ENCODE peak calls at places on chromosome 16, in nine cellular contexts. X is IMR-90, L is GM10248, F is pancreas, Y is HFF-Myc, M is endodermal cell, N is BJ, D is transverse colon, O is fibroblast of villous mesenchyme. P is an unnamed sample.

GRCh38 chr16:56708418-56708817 is 21.5 kb upstream of the NUP93 start:
- DNase-seq in X (no peak), L (no peak), F (no peak), Y (no peak), M (peak), N (no peak), D (no peak), O (no peak), P (no peak)

GRCh38 chr16:26169451-26169850 is 477.7 kb downstream of the HS3ST4 start:
- DNase-seq in X (no peak), L (no peak), F (no peak), Y (no peak), M (no peak), N (no peak), D (no peak), O (no peak), P (no peak)

GRCh38 chr16:2500634-2500936 is 13.2 kb upstream of the ATP6V0C start:
- DNase-seq in X (no peak), L (no peak), F (no peak), Y (no peak), M (peak), N (no peak), D (no peak), O (no peak), P (no peak)

GRCh38 chr16:678858-679807 is 1.1 kb upstream of the STUB1 start:
- DNase-seq in X (peak), L (peak), F (peak), Y (no peak), M (peak), N (no peak), D (peak), O (peak), P (no peak)

GRCh38 chr16:4780235-4780634 is 7.9 kb downstream of the SEPTIN12 start:
- DNase-seq in X (peak), L (no peak), F (no peak), Y (no peak), M (no peak), N (no peak), D (no peak), O (peak), P (no peak)

GRCh38 chr16:29858149-29858899 is 4.7 kb downstream of the CDIPT start:
- DNase-seq in X (no peak), L (no peak), F (no peak), Y (no peak), M (no peak), N (no peak), D (no peak), O (no peak), P (no peak)

GRCh38 chr16:4511441-4512082 is 27.0 kb downstream of the CDIP1 start:
- DNase-seq in X (peak), L (no peak), F (peak), Y (no peak), M (peak), N (no peak), D (peak), O (no peak), P (no peak)

GRCh38 chr16:2022723-2023097 is 3.1 kb downstream of the NPW start:
- DNase-seq in X (peak), L (no peak), F (peak), Y (no peak), M (peak), N (no peak), D (no peak), O (peak), P (no peak)

GRCh38 chr16:27190316-27190871 is 12.9 kb upstream of the KDM8 start:
- DNase-seq in X (no peak), L (no peak), F (no peak), Y (no peak), M (no peak), N (no peak), D (no peak), O (no peak), P (no peak)

GRCh38 chr16:68259007-68259406 is 5.3 kb upstream of the SLC7A6 start:
- DNase-seq in X (no peak), L (no peak), F (no peak), Y (no peak), M (no peak), N (no peak), D (no peak), O (no peak), P (no peak)

GRCh38 chr16:77289331-77289809 is 90.2 kb downstream of the SYCE1L start:
- DNase-seq in X (peak), L (no peak), F (no peak), Y (no peak), M (no peak), N (no peak), D (no peak), O (peak), P (no peak)

GRCh38 chr16:10629592-10629963 is 49.2 kb upstream of the EMP2 start:
- DNase-seq in X (no peak), L (no peak), F (no peak), Y (no peak), M (peak), N (no peak), D (no peak), O (no peak), P (no peak)

GRCh38 chr16:89921131-89921698 is 1.9 kb upstream of the TUBB3 start:
- DNase-seq in X (no peak), L (no peak), F (peak), Y (no peak), M (peak), N (no peak), D (no peak), O (no peak), P (no peak)

GRCh38 chr16:68417711-68418301 is 30.5 kb downstream of the SMPD3 start:
- DNase-seq in X (no peak), L (peak), F (peak), Y (no peak), M (no peak), N (no peak), D (peak), O (no peak), P (no peak)

GRCh38 chr16:16833165-16833564 is 454.2 kb downstream of the NPIPA7 start:
- DNase-seq in X (no peak), L (no peak), F (no peak), Y (no peak), M (no peak), N (no peak), D (no peak), O (no peak), P (no peak)

GRCh38 chr16:56812884-56813283 is 52.1 kb upstream of the SLC12A3 start:
- DNase-seq in X (peak), L (no peak), F (no peak), Y (no peak), M (no peak), N (no peak), D (no peak), O (peak), P (no peak)

GRCh38 chr16:65249768-65250167 is 127.9 kb upstream of the CDH11 start:
- DNase-seq in X (no peak), L (no peak), F (no peak), Y (no peak), M (peak), N (no peak), D (no peak), O (peak), P (no peak)

GRCh38 chr16:67201411-67202345 is 2.7 kb downstream of the ELMO3 start:
- DNase-seq in X (no peak), L (no peak), F (no peak), Y (no peak), M (no peak), N (no peak), D (no peak), O (no peak), P (no peak)

GRCh38 chr16:67199011-67199807 is at the start of gene ELMO3:
- DNase-seq in X (no peak), L (no peak), F (peak), Y (no peak), M (peak), N (no peak), D (peak), O (no peak), P (no peak)

GRCh38 chr16:67200491-67200890 is 1.6 kb downstream of the ELMO3 start:
- DNase-seq in X (no peak), L (no peak), F (peak), Y (no peak), M (no peak), N (no peak), D (no peak), O (no peak), P (no peak)

GRCh38 chr16:67198238-67198734 is 645 bp upstream of the ELMO3 start:
- DNase-seq in X (peak), L (no peak), F (peak), Y (no peak), M (peak), N (no peak), D (peak), O (no peak), P (no peak)

DNA sequence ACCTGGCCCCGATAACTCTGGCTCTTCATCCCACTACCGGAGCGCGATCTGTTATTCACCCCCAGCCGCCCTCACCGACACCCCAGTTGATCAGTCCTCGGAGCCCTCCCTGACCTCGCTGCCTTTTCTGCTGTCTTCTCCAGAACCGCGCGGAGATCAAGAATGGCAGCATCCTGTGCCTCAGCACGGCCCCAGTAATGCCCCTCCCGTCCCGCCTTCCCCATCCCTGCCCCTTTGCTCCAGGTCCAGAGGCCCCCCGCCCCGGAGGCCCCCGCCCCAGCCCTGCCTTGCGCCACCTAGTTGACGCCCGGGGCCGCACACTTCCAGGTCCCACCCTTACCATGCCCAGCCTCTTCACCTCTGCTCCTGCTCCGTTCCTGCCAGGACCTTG is 872 bp downstream of the ELMO3 start:
- DNase-seq in X (no peak), L (no peak), F (peak), Y (no peak), M (peak), N (no peak), D (peak), O (no peak), P (no peak)
- TF ChIP-seq CTCF in X (no peak), L (no peak), F (no peak), Y (no peak), M (peak), N (no peak), D (peak), O (no peak), P (no peak)

DNA sequence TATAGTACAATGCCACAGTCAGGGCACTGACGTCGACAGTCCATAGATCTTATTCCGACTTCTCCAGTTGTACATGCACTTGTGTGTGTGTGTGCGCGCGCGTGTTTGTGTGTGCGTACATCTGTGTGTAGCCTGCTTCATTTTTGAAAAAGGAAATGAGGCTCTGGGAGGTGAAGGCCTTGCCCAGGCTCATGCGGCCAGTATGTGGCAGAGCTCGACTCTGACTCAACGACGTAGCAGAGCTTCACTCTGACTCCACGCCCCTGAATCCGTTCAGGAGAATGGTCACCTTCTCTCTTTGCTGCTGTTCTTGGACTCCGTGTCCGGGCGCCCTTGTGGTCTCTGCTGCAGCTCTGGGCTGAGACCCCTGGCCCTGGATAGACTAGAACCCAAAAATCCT is 81.6 kb upstream of the CIBAR2 start:
- DNase-seq in X (no peak), L (no peak), F (peak), Y (no peak), M (no peak), N (no peak), D (no peak), O (no peak), P (no peak)
- TF ChIP-seq CTCF in X (no peak), L (no peak), F (no peak), Y (no peak), M (no peak), N (no peak), D (no peak), O (no peak), P (no peak)

GRCh38 chr16:49956915-49957314 is 68.1 kb upstream of the CNEP1R1 start:
- DNase-seq in X (no peak), L (no peak), F (no peak), Y (no peak), M (no peak), N (no peak), D (no peak), O (no peak), P (no peak)

GRCh38 chr16:49947907-49948678 is 76.9 kb upstream of the CNEP1R1 start:
- DNase-seq in X (no peak), L (no peak), F (no peak), Y (no peak), M (no peak), N (no peak), D (no peak), O (no peak), P (no peak)

GRCh38 chr16:49952386-49952785 is 72.6 kb upstream of the CNEP1R1 start:
- DNase-seq in X (no peak), L (no peak), F (no peak), Y (no peak), M (peak), N (no peak), D (no peak), O (no peak), P (no peak)

GRCh38 chr16:49953090-49953489 is 71.9 kb upstream of the CNEP1R1 start:
- DNase-seq in X (no peak), L (no peak), F (no peak), Y (no peak), M (no peak), N (no peak), D (no peak), O (no peak), P (no peak)

DNA sequence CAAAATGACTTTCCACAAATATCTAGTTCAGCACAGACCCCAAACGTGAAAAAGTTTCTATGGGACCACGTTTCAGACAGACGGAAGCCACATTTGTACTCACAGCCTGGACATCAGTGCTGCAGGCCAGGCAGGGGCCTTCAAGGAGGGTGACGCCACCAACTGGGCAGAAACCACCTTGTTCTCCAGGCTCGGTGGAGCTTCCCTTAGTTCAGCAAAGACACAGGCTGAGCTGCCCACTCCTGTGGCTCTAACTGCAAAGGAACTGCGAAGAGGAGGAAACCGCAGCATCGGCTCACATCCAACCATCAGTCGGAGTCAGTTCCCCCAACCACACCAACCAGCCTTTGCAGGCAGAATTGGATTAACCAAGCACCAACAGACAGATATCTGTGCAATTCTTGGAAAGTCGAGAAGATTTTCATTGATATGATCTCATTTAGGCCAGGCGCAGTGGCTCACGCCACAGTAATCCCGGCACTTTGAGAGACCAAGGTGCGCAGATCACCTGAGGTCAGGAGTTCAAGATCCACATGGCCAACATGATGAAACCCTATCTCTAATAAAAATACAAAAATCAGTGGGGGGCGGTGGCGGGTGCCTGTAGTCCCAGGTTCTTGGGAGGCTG is 73.3 kb upstream of the CNEP1R1 start:
- DNase-seq in X (no peak), L (no peak), F (no peak), Y (no peak), M (peak), N (no peak), D (no peak), O (no peak), P (no peak)
- TF ChIP-seq CTCF in X (no peak), L (no peak), F (no peak), Y (no peak), M (peak), N (no peak), D (no peak), O (no peak), P (no peak)

GRCh38 chr16:88677721-88678120 is 8.6 kb downstream of the SNAI3 start:
- DNase-seq in X (no peak), L (no peak), F (no peak), Y (no peak), M (no peak), N (no peak), D (no peak), O (no peak), P (no peak)

GRCh38 chr16:88681709-88682451 is 4.4 kb downstream of the SNAI3 start:
- DNase-seq in X (peak), L (peak), F (peak), Y (no peak), M (no peak), N (no peak), D (peak), O (no peak), P (no peak)

GRCh38 chr16:88680554-88681083 is 5.7 kb downstream of the SNAI3 start:
- DNase-seq in X (no peak), L (no peak), F (no peak), Y (no peak), M (no peak), N (no peak), D (no peak), O (no peak), P (no peak)

GRCh38 chr16:88678224-88678979 is 7.9 kb downstream of the SNAI3 start:
- DNase-seq in X (no peak), L (no peak), F (peak), Y (no peak), M (peak), N (no peak), D (no peak), O (no peak), P (no peak)

DNA sequence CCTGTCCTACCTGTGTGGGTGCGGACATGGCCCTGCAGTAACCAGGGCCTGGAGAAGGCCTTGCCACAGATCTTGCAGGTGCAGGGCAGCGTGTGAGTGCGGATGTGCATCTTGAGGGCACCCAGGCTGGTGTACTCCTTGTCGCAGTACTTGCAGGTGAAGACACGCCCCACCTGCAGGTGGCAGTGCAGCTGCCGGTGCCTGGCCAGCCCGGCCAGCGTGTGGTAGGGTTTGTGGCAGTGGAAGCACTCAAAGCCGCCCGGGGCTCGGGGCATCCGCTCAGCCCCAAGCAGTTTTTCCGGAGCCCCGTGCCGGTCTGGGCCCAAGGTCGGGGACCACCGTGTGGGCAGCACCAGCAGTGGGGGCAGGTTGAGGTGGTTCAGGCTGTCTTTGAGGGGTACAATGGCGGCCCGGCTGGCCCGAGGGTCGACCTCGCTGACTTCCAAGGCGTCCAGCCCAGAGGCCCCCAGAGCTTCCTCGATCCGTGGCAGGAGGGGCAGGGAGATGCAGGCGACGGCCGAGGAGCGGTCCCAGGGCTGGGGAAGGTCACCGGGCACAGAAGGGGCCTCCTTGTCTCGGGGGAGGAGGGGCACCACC is 5.1 kb downstream of the SNAI3 start:
- DNase-seq in X (no peak), L (peak), F (peak), Y (no peak), M (peak), N (no peak), D (peak), O (no peak), P (no peak)
- TF ChIP-seq CTCF in X (no peak), L (peak), F (peak), Y (peak), M (peak), N (peak), D (peak), O (peak), P (no peak)

DNA sequence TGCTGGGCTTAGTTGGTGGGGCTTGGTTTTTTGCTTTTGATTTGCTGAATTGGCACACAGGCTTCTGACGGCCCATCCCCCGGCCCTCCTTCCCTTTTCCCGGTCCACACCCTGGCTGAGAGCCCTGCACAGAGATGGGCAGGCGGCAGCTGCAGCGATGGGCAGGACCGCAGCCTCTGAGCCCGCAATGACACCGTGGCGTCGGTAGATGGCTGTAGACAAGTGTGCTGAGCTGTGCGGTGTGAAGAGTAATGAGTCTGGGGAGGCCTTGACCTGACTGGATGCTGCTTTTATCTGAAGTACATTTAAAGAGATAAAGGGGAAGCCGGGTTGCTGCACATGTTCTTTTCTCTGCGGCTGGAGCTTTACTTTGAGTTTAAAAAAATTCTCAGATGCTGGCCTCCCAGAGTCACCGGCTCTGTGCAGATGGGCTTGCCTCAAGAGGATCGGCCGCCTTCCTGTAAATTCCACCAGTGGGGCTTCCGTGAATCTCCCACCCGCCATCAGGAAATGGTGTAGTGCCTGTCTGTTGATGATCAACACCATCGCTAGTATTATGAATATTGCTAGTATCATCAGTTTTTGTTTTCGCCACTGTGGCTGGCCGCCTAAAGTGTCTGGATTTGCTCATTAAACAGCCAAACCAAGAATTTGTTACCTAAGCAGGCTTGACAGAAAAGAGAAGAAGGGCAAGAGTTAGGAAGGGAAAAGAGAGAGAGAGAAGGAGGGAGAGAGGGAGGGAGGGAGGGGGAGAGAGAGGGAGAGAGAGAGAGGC is 245.6 kb upstream of the RBFOX1 start:
- DNase-seq in X (no peak), L (no peak), F (no peak), Y (no peak), M (peak), N (no peak), D (no peak), O (no peak), P (no peak)
- TF ChIP-seq CTCF in X (no peak), L (no peak), F (no peak), Y (no peak), M (peak), N (no peak), D (no peak), O (no peak), P (no peak)

GRCh38 chr16:18983565-18984424 is at the start of gene TMC7:
- DNase-seq in X (peak), L (peak), F (peak), Y (peak), M (peak), N (no peak), D (peak), O (peak), P (peak)
- TF ChIP-seq CTCF in X (peak), L (peak), F (peak), Y (peak), M (peak), N (peak), D (peak), O (peak), P (peak)